ENCODE peak calls at places on chromosome 5, in seven cellular contexts. T is foreskin keratinocyte, Y is heart left ventricle, L is right lobe of liver, I is natural killer cell, U is OCI-LY7, Q is endothelial cell. J is an unnamed sample.
A peak's percentile ranks its signal among the peaks of the same experiment; 100 is the strongest.

GRCh38 chr5:122315511-122315910 is 3.5 kb downstream of the SNCAIP start:
- DNase-seq in T (no peak), Y (no peak), L (no peak), I (no peak), U (no peak), Q (no peak), J (no peak)

GRCh38 chr5:142740903-142741302 is 29.3 kb upstream of the ARHGAP26 start:
- DNase-seq in T (no peak), Y (no peak), L (no peak), I (no peak), U (no peak), Q (no peak), J (no peak)

GRCh38 chr5:56522972-56523371 is 289.8 kb upstream of the ANKRD55 start:
- DNase-seq in T (no peak), Y (peak; percentile 23), L (peak; percentile 75), I (no peak), U (no peak), Q (no peak), J (no peak)

GRCh38 chr5:52665544-52665943 is 122.2 kb upstream of the ITGA1 start:
- DNase-seq in T (no peak), Y (peak; percentile 62), L (no peak), I (no peak), U (no peak), Q (no peak), J (no peak)

GRCh38 chr5:41921166-41921565 is 3.9 kb upstream of the FBXO4 start:
- DNase-seq in T (no peak), Y (no peak), L (no peak), I (no peak), U (no peak), Q (no peak), J (no peak)

GRCh38 chr5:179232091-179232490 is 113.2 kb downstream of the ADAMTS2 start:
- DNase-seq in T (no peak), Y (no peak), L (peak; percentile 19), I (no peak), U (no peak), Q (no peak), J (no peak)

GRCh38 chr5:135490245-135491037 is 38.3 kb upstream of the TIFAB start:
- DNase-seq in T (no peak), Y (no peak), L (no peak), I (no peak), U (no peak), Q (no peak), J (no peak)

GRCh38 chr5:150272531-150272930 is 17.0 kb downstream of the CAMK2A start:
- DNase-seq in T (no peak), Y (no peak), L (no peak), I (no peak), U (peak; percentile 49), Q (peak; percentile 41), J (peak; percentile 36)

GRCh38 chr5:142009886-142010285 is 2.9 kb downstream of the GNPDA1 start:
- DNase-seq in T (no peak), Y (no peak), L (no peak), I (no peak), U (no peak), Q (no peak), J (no peak)

GRCh38 chr5:80579050-80579449 is 9.0 kb upstream of the ANKRD34B start:
- DNase-seq in T (no peak), Y (no peak), L (no peak), I (no peak), U (no peak), Q (no peak), J (no peak)

GRCh38 chr5:32707394-32707997 is 3.6 kb upstream of the NPR3 start:
- DNase-seq in T (no peak), Y (no peak), L (no peak), I (no peak), U (peak; percentile 36), Q (no peak), J (peak; percentile 32)

GRCh38 chr5:25025836-25026235 is 381.1 kb upstream of the CDH10 start:
- DNase-seq in T (no peak), Y (no peak), L (no peak), I (no peak), U (no peak), Q (no peak), J (no peak)

GRCh38 chr5:136729901-136730355 is 364.6 kb upstream of the TRPC7 start:
- DNase-seq in T (no peak), Y (no peak), L (no peak), I (no peak), U (no peak), Q (no peak), J (no peak)

DNA sequence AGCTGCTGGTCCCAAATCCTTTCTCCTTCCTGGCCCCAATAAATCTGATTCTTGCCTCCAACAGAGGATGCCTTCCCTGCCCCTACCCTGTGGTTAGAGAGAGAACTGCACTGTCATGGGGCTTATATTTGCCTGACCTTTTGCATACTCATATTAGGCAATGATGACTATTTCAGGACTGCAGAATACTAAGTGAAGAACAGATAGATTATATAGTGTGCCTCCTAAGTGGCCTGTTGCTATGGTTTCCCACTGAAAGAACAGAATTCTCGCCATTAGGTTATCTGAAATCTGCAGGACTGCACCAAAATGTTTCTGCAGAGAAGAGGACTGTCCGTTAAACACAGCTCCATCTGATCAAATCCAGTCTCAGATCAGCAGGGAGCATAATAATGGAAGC is 87.3 kb upstream of the CCNG1 start:
- DNase-seq in T (no peak), Y (no peak), L (no peak), I (no peak), U (no peak), Q (no peak), J (no peak)
- TF ChIP-seq CTCF in T (no peak), Y (no peak), L (peak; percentile 39), I (no peak), U (no peak), Q (peak; percentile 36), J (no peak)

GRCh38 chr5:59450245-59450644 is 443.3 kb downstream of the PDE4D start:
- DNase-seq in T (no peak), Y (no peak), L (no peak), I (no peak), U (no peak), Q (no peak), J (no peak)
- TF ChIP-seq CTCF in T (peak; percentile 49), Y (no peak), L (peak; percentile 30), I (no peak), U (peak; percentile 54), Q (no peak), J (no peak)

DNA sequence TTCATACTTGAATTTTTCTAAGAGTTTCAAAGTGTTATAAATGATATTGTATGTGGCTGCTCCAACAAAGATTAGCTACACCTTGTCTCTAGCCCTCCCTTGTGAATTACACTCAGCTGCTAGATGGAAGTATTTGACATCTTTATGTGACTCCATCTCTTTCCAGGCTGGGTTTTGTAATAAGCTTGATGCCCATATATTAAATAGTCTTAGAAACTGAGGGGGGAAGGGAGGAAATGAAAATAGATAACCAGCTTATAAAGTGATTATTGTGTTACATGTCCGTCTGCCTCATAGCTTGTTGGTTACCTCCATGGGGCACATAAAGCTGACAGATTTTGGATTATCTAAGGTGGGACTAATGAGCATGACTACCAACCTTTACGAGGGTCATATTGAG is 63.4 kb downstream of the CD180 start:
- DNase-seq in T (no peak), Y (no peak), L (no peak), I (no peak), U (no peak), Q (no peak), J (no peak)
- TF ChIP-seq CTCF in T (no peak), Y (no peak), L (no peak), I (no peak), U (no peak), Q (no peak), J (no peak)

GRCh38 chr5:6518298-6519057 is 69.8 kb downstream of the UBE2QL1 start:
- DNase-seq in T (no peak), Y (no peak), L (peak; percentile 59), I (no peak), U (no peak), Q (no peak), J (no peak)
- TF ChIP-seq CTCF in T (no peak), Y (peak; percentile 11), L (no peak), I (no peak), U (no peak), Q (no peak), J (no peak)

J was measured in GM20000.